ENCODE peak calls at places on chromosomes 4 and X, in seven cellular contexts. R, X, G, Y, N, H and Z are unnamed samples.

GRCh38 chr4:77473509-77473908 is 132.1 kb upstream of the CXCL13 start:
- DNase-seq in R (peak), X (no peak), G (no peak), Y (no peak), N (no peak), H (no peak), Z (no peak)

GRCh38 chrX:44494357-44494756 is 48.3 kb downstream of the FUNDC1 start:
- DNase-seq in R (no peak), X (no peak), G (no peak), Y (no peak), N (no peak), H (no peak), Z (no peak)

GRCh38 chr4:150257338-150257737 is 179.1 kb downstream of the DCLK2 start:
- DNase-seq in R (peak), X (no peak), G (no peak), Y (no peak), N (no peak), H (no peak), Z (no peak)

GRCh38 chrX:68257015-68257414 is 176.3 kb downstream of the OPHN1 start:
- DNase-seq in R (no peak), X (no peak), G (no peak), Y (no peak), N (no peak), H (no peak), Z (no peak)

GRCh38 chr4:102620697-102621497 is 119.7 kb downstream of the NFKB1 start:
- DNase-seq in R (peak), X (no peak), G (no peak), Y (peak), N (peak), H (peak), Z (peak)

GRCh38 chrX:77668391-77669237 is 117.4 kb downstream of the ATRX start:
- DNase-seq in R (no peak), X (no peak), G (no peak), Y (peak), N (no peak), H (no peak), Z (no peak)

GRCh38 chr4:173346074-173346473 is 11.9 kb upstream of the HMGB2 start:
- DNase-seq in R (peak), X (no peak), G (no peak), Y (no peak), N (no peak), H (no peak), Z (no peak)

GRCh38 chrX:149540133-149540620 is 635 bp upstream of the EOLA1 start:
- DNase-seq in R (peak), X (peak), G (peak), Y (peak), N (peak), H (peak), Z (peak)

GRCh38 chr4:3656441-3657376 is 109.5 kb upstream of the ADRA2C start:
- DNase-seq in R (no peak), X (no peak), G (no peak), Y (no peak), N (no peak), H (no peak), Z (no peak)

GRCh38 chrX:140764401-140764919 is 54.9 kb downstream of the LINC00632 start:
- DNase-seq in R (no peak), X (no peak), G (peak), Y (no peak), N (no peak), H (peak), Z (peak)

GRCh38 chr4:69156913-69157312 is 57.6 kb downstream of the UGT2B11 start:
- DNase-seq in R (no peak), X (no peak), G (peak), Y (no peak), N (peak), H (no peak), Z (no peak)

GRCh38 chr4:14581741-14582140 is 420.5 kb upstream of the CPEB2 start:
- DNase-seq in R (no peak), X (no peak), G (no peak), Y (no peak), N (no peak), H (no peak), Z (no peak)

GRCh38 chr4:84050014-84050413 is 449.1 kb downstream of the NKX6-1 start:
- DNase-seq in R (peak), X (no peak), G (no peak), Y (no peak), N (peak), H (no peak), Z (no peak)

GRCh38 chr4:182179105-182179504 is 64.1 kb upstream of the TENM3 start:
- DNase-seq in R (no peak), X (no peak), G (no peak), Y (no peak), N (peak), H (no peak), Z (no peak)

GRCh38 chrX:150886381-150886780 is 12.1 kb downstream of the CD99L2 start:
- DNase-seq in R (no peak), X (no peak), G (no peak), Y (no peak), N (no peak), H (no peak), Z (no peak)

DNA sequence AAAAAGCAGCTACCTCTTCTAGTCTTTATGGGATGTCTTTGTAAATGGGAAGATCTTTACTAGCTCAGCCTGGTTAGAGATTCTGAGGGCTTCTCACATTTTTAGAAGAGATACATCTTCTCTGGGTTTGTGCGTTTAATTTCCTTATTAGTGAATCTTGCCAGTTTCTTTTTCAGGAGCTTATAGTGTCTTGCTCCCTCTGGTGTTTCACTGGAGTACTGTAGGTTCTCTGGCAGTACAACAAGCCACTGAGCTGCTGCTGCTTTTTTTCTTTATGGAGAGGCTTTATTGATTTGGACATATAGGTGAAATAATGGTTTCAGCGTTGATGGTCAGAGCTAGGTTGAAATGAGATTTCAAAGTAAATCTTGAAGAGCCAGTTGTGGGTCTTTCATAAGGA is 82.9 kb downstream of the LAS1L start:
- DNase-seq in R (peak), X (no peak), G (peak), Y (no peak), N (peak), H (no peak), Z (no peak)
- TF ChIP-seq CTCF in R (peak), X (no peak), G (peak), Y (peak), N (peak), H (peak), Z (peak)

GRCh38 chrX:24024819-24025740 is 1.9 kb downstream of the KLHL15 start:
- DNase-seq in R (peak), X (peak), G (peak), Y (peak), N (peak), H (peak), Z (peak)
- TF ChIP-seq CTCF in R (no peak), X (no peak), G (no peak), Y (peak), N (no peak), H (peak), Z (no peak)

GRCh38 chr4:139227729-139228404 is 50.8 kb upstream of the ELF2 start:
- DNase-seq in R (peak), X (no peak), G (no peak), Y (no peak), N (no peak), H (no peak), Z (no peak)
- TF ChIP-seq CTCF in R (peak), X (no peak), G (no peak), Y (no peak), N (no peak), H (no peak), Z (peak)

GRCh38 chrX:2450681-2451080 is 50.1 kb downstream of the DHRSX start:
- DNase-seq in R (no peak), X (no peak), G (no peak), Y (no peak), N (no peak), H (no peak), Z (no peak)
- TF ChIP-seq CTCF in R (no peak), X (no peak), G (no peak), Y (no peak), N (no peak), H (no peak), Z (no peak)

GRCh38 chrX:100643943-100644587 is at the start of gene SRPX2:
- DNase-seq in R (no peak), X (peak), G (no peak), Y (peak), N (no peak), H (no peak), Z (peak)
- TF ChIP-seq CTCF in R (no peak), X (no peak), G (no peak), Y (no peak), N (no peak), H (no peak), Z (no peak)

DNA sequence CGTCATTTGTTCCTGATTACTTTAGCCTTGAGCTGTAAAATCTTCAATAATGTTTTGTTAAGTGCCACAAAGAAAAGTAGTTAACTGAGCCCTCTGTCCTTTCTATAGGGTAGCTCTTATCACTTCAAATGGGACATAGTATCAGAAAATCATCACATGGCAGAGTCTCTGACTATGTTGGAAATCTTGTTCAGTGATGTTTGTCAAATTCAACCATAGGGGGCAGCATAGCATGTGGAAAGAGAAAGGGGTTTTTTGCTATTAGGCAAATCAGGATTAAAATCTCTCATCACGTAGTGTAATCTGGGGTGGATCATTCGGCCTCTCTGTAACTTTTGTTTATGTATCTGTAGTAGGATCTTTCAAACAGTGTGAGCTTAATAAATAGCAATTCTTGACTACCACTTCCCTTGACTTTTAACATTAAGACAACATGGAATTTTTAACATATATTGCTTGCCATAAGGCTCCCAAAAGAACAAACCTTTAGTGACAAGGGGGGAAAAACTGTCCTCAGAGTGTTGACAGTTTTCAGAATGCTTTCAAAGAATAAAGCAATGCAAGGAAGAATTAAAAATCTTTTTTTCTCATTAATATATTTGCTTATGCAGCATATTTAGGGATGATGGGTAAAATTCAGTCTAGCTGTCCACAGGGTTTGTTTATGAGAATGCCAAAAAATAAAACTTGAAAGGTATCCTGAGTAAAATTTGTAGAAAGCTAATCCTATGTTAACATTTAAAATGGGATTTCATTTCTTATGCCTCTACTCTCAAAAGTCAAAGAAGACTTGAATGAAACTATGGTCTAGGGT is 127.2 kb downstream of the FBXW7 start:
- DNase-seq in R (peak), X (no peak), G (peak), Y (peak), N (peak), H (no peak), Z (no peak)
- TF ChIP-seq CTCF in R (peak), X (no peak), G (peak), Y (peak), N (peak), H (peak), Z (peak)

GRCh38 chr4:164021947-164022346 is 527.5 kb downstream of the TMA16 start:
- DNase-seq in R (no peak), X (no peak), G (no peak), Y (no peak), N (no peak), H (no peak), Z (no peak)

GRCh38 chr4:164027805-164028204 is 533.3 kb downstream of the TMA16 start:
- DNase-seq in R (no peak), X (no peak), G (no peak), Y (no peak), N (no peak), H (no peak), Z (no peak)

DNA sequence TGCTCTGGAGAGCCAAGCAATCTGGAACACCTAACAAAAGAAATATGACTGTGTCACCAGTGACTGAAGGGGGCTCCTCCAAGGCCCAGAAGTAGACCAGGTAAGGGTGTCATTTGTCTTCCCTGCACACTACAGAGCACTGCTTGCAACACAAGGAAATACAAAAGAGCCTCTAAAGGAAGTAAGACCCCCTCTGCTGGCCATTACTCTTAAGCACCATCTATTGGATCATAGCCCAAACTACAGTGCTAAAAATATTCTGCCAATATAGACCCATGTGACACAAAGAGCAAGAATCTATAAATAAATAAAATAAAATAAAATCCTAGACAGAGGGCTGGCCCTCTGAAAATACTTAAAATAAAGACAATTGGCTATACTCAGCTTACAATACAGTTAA is 528.7 kb downstream of the TMA16 start:
- DNase-seq in R (no peak), X (no peak), G (no peak), Y (no peak), N (no peak), H (no peak), Z (no peak)
- TF ChIP-seq CTCF in R (no peak), X (no peak), G (no peak), Y (no peak), N (peak), H (peak), Z (no peak)